ENCODE peak calls at places on chromosomes 3 and 15, in seven cellular contexts. P, D, T, M, R, H and Z are unnamed samples.

GRCh38 chr3:143171141-143171651 is 51.6 kb downstream of the CHST2 start:
- DNase-seq in R (no peak), H (no peak), T (no peak), D (no peak), P (peak), M (no peak), Z (no peak)

GRCh38 chr15:57245130-57245529 is 131.2 kb upstream of the CGNL1 start:
- DNase-seq in D (no peak), T (no peak), M (peak), P (no peak), H (no peak), R (no peak), Z (no peak)

GRCh38 chr3:56987238-56987932 is 73.1 kb upstream of the SPATA12 start:
- DNase-seq in M (no peak), P (no peak), D (no peak), R (no peak), T (peak), H (no peak), Z (no peak)

GRCh38 chr3:52277071-52277964 is 1.1 kb downstream of the WDR82 start:
- DNase-seq in T (peak), D (peak), M (peak), H (peak), P (peak), R (peak), Z (peak)

GRCh38 chr3:52220380-52221026 is 4.9 kb downstream of the TLR9 start:
- DNase-seq in R (peak), T (peak), D (peak), H (peak), M (peak), P (no peak), Z (peak)

GRCh38 chr15:85099195-85099803 is 117.6 kb downstream of the PDE8A start:
- DNase-seq in R (no peak), T (peak), D (no peak), M (no peak), H (no peak), P (no peak), Z (no peak)

GRCh38 chr15:62894322-62895085 is 148.0 kb upstream of the TPM1 start:
- DNase-seq in D (no peak), R (no peak), M (no peak), T (no peak), H (no peak), P (no peak), Z (no peak)

GRCh38 chr3:183028416-183028815 is 48.1 kb upstream of the DCUN1D1 start:
- DNase-seq in M (no peak), H (no peak), R (no peak), P (no peak), D (no peak), T (no peak), Z (no peak)

GRCh38 chr3:185992801-185993467 is 55.1 kb upstream of the TRA2B start:
- DNase-seq in H (no peak), P (peak), D (no peak), T (peak), R (no peak), M (no peak), Z (no peak)

GRCh38 chr3:131988209-131988608 is 46.6 kb downstream of the CPNE4 start:
- DNase-seq in H (no peak), R (no peak), M (no peak), T (no peak), P (no peak), D (no peak), Z (no peak)

GRCh38 chr15:66498501-66499386 is 1.2 kb upstream of the SNAPC5 start:
- DNase-seq in R (no peak), P (no peak), T (no peak), D (no peak), H (peak), M (no peak), Z (peak)

GRCh38 chr15:94478763-94479162 is 247.4 kb downstream of the MCTP2 start:
- DNase-seq in P (no peak), R (no peak), H (no peak), D (no peak), T (no peak), M (no peak), Z (no peak)

GRCh38 chr15:57060799-57061198 is 142.4 kb downstream of the TCF12 start:
- DNase-seq in R (no peak), D (no peak), M (no peak), P (peak), H (no peak), T (no peak), Z (no peak)

GRCh38 chr3:49745986-49746385 is 22.2 kb upstream of the GMPPB start:
- DNase-seq in H (no peak), R (no peak), D (no peak), M (no peak), P (peak), T (no peak), Z (no peak)

GRCh38 chr15:80977627-80978036 is 12.0 kb downstream of the MESD start:
- DNase-seq in T (peak), R (peak), P (no peak), M (no peak), D (peak), H (no peak), Z (peak)

GRCh38 chr15:72472907-72473669 is 1.0 kb upstream of the ARIH1 start:
- DNase-seq in H (no peak), R (no peak), M (peak), P (no peak), T (no peak), D (no peak), Z (peak)

GRCh38 chr15:78969687-78970349 is 25.0 kb upstream of the CTSH start:
- DNase-seq in H (no peak), D (no peak), P (no peak), M (no peak), T (no peak), R (no peak), Z (no peak)

GRCh38 chr15:90681480-90681879 is 35.7 kb upstream of the BLM start:
- DNase-seq in T (no peak), P (peak), D (no peak), M (no peak), H (no peak), R (no peak), Z (no peak)

GRCh38 chr3:159356606-159357005 is 554.8 kb downstream of the MFSD1 start:
- DNase-seq in M (no peak), P (no peak), H (no peak), D (no peak), R (no peak), T (no peak), Z (no peak)

GRCh38 chr3:123449092-123449985 is 449 bp upstream of the ADCY5 start:
- DNase-seq in P (no peak), H (no peak), T (peak), D (no peak), M (peak), R (no peak), Z (peak)

GRCh38 chr15:101504866-101505609 is 15.5 kb upstream of the PCSK6 start:
- DNase-seq in R (no peak), P (no peak), M (no peak), H (no peak), D (no peak), T (no peak), Z (no peak)

GRCh38 chr15:63503739-63504246 is 600 bp upstream of the USP3 start:
- DNase-seq in H (peak), T (peak), D (peak), P (peak), R (peak), M (no peak), Z (peak)